ENCODE peak calls at places on chromosomes 3 and 15, in five cellular contexts. S, T, X, R and I are unnamed samples.
A peak's percentile ranks its signal among the peaks of the same experiment; 100 is the strongest.

GRCh38 chr3:179166561-179167201 is 18.5 kb downstream of the PIK3CA start:
- DNase-seq in S (no peak), R (no peak), T (no peak), X (no peak), I (no peak)

GRCh38 chr15:98751767-98752166 is 103.4 kb downstream of the IGF1R start:
- DNase-seq in X (no peak), S (no peak), R (no peak), T (no peak), I (no peak)

GRCh38 chr15:75884041-75884440 is 19.6 kb upstream of the FBXO22 start:
- DNase-seq in T (no peak), R (no peak), X (no peak), S (no peak), I (no peak)

GRCh38 chr15:38085104-38085503 is 150.7 kb downstream of the TMCO5A start:
- DNase-seq in S (no peak), R (no peak), T (no peak), X (no peak), I (no peak)

GRCh38 chr15:85361306-85361705 is 19.1 kb upstream of the AKAP13 start:
- DNase-seq in X (no peak), S (no peak), R (no peak), T (no peak), I (no peak)

GRCh38 chr3:197352382-197352781 is 54.0 kb upstream of the DLG1 start:
- DNase-seq in T (no peak), R (no peak), S (no peak), X (peak; percentile 73), I (no peak)

GRCh38 chr3:150177673-150178378 is 207.1 kb upstream of the PFN2 start:
- DNase-seq in T (no peak), R (no peak), X (no peak), S (peak; percentile 53), I (no peak)

GRCh38 chr15:88209111-88209510 is 47.4 kb downstream of the NTRK3 start:
- DNase-seq in T (no peak), X (no peak), S (no peak), R (no peak), I (no peak)

GRCh38 chr3:127915937-127916480 is 977 bp downstream of the KBTBD12 start:
- DNase-seq in X (no peak), S (no peak), R (no peak), T (no peak), I (no peak)

GRCh38 chr3:43190682-43191081 is 84.8 kb upstream of the POMGNT2 start:
- DNase-seq in S (no peak), T (no peak), X (peak; percentile 17), R (no peak), I (no peak)

GRCh38 chr3:14803101-14803980 is 15.4 kb upstream of the FGD5 start:
- DNase-seq in T (no peak), R (no peak), S (peak; percentile 68), X (peak; percentile 76), I (no peak)

GRCh38 chr3:53104762-53105161 is 25.5 kb downstream of the RFT1 start:
- DNase-seq in T (no peak), S (no peak), X (no peak), R (no peak), I (no peak)

GRCh38 chr3:188529228-188529627 is 375.3 kb downstream of the LPP start:
- DNase-seq in R (no peak), X (no peak), S (no peak), T (no peak), I (no peak)

GRCh38 chr15:30992073-30992363 is 590 bp upstream of the MTMR10 start:
- DNase-seq in X (no peak), S (no peak), T (no peak), R (no peak), I (no peak)

GRCh38 chr3:111509308-111509707 is 32.7 kb upstream of the CD96 start:
- DNase-seq in R (no peak), S (no peak), X (no peak), T (no peak), I (no peak)

GRCh38 chr15:39788108-39788507 is 5.5 kb upstream of the FSIP1 start:
- DNase-seq in X (no peak), T (no peak), S (no peak), R (no peak), I (no peak)

GRCh38 chr15:90598053-90598577 is 68.4 kb downstream of the CRTC3 start:
- DNase-seq in R (peak; percentile 6), T (no peak), S (peak; percentile 56), X (peak; percentile 45), I (no peak)

GRCh38 chr15:67574981-67575632 is 32.6 kb downstream of the MAP2K5 start:
- DNase-seq in X (no peak), T (no peak), R (no peak), S (no peak), I (no peak)

GRCh38 chr3:6709178-6709577 is 151.7 kb upstream of the GRM7 start:
- DNase-seq in S (no peak), R (no peak), T (no peak), X (no peak), I (no peak)

GRCh38 chr3:128549283-128550112 is 56.5 kb upstream of the GATA2 start:
- DNase-seq in X (peak; percentile 79), T (no peak), S (no peak), R (no peak), I (no peak)

GRCh38 chr3:137792633-137793271 is 28.6 kb downstream of the SOX14 start:
- DNase-seq in X (peak; percentile 56), S (peak; percentile 23), T (no peak), R (no peak), I (no peak)

GRCh38 chr15:36468746-36469145 is 110.7 kb upstream of the CDIN1 start:
- DNase-seq in T (no peak), R (no peak), S (no peak), X (peak; percentile 16), I (peak; percentile 60)

GRCh38 chr15:55741592-55742497 is 1.1 kb downstream of the PRTG start:
- DNase-seq in X (peak; percentile 64), R (no peak), S (peak; percentile 37), T (peak; percentile 33), I (no peak)

GRCh38 chr3:67437090-67437489 is 217.3 kb downstream of the SUCLG2 start:
- DNase-seq in S (no peak), R (no peak), X (peak; percentile 8), T (no peak), I (no peak)

GRCh38 chr3:183301937-183302580 is 49.0 kb downstream of the B3GNT5 start:
- DNase-seq in R (no peak), T (no peak), X (no peak), S (no peak), I (no peak)

GRCh38 chr3:137845161-137845560 is 81.0 kb downstream of the SOX14 start:
- DNase-seq in R (no peak), S (no peak), X (peak; percentile 10), T (no peak), I (no peak)

GRCh38 chr15:63308491-63308890 is 31.1 kb downstream of the APH1B start:
- DNase-seq in S (no peak), X (no peak), R (no peak), T (no peak), I (no peak)

GRCh38 chr3:21920431-21920830 is 169.4 kb upstream of the ZNF385D start:
- DNase-seq in T (no peak), X (no peak), S (no peak), R (no peak), I (no peak)

GRCh38 chr15:78415284-78415683 is 22.7 kb upstream of the IREB2 start:
- DNase-seq in R (no peak), X (peak; percentile 57), S (peak; percentile 54), T (no peak), I (no peak)

GRCh38 chr3:129304141-129304540 is 25.5 kb downstream of the HMCES start:
- DNase-seq in T (no peak), R (no peak), S (no peak), X (no peak), I (no peak)

GRCh38 chr3:33716227-33716626 is 1.8 kb downstream of the CLASP2 start:
- DNase-seq in R (no peak), S (no peak), X (no peak), T (no peak), I (no peak)

GRCh38 chr3:158961911-158962310 is 160.1 kb downstream of the MFSD1 start:
- DNase-seq in X (no peak), R (no peak), S (no peak), T (no peak), I (no peak)

GRCh38 chr3:134640872-134641470 is 9.9 kb downstream of the KY start:
- DNase-seq in R (no peak), X (peak; percentile 63), S (peak; percentile 29), T (no peak), I (no peak)